ENCODE peak calls at places on chromosomes 4 and X, in five cellular contexts. V is vagina; X is ovary; H is CD8-positive, alpha-beta memory T cell; I is ascending aorta. R is an unnamed sample.
A peak's percentile ranks its signal among the peaks of the same experiment; 100 is the strongest.

GRCh38 chrX:78330540-78330939 is 3.1 kb upstream of the CYSLTR1 start:
- DNase-seq in X (no peak), I (no peak), V (no peak), H (no peak), R (no peak)

GRCh38 chr4:184451726-184452125 is 22.6 kb downstream of the IRF2 start:
- DNase-seq in I (no peak), V (no peak), H (no peak), X (no peak), R (no peak)

GRCh38 chr4:102608190-102608589 is 107.0 kb downstream of the NFKB1 start:
- DNase-seq in H (no peak), I (no peak), V (no peak), X (no peak), R (no peak)

GRCh38 chr4:159698336-159698735 is 595.5 kb downstream of the RAPGEF2 start:
- DNase-seq in V (no peak), H (no peak), I (no peak), X (no peak), R (no peak)

GRCh38 chrX:129876734-129877395 is 29.1 kb upstream of the UTP14A start:
- DNase-seq in X (no peak), H (no peak), V (no peak), I (no peak), R (peak; percentile 75)

GRCh38 chrX:148537556-148538182 is 37.3 kb downstream of the AFF2 start:
- DNase-seq in X (no peak), H (no peak), V (no peak), I (no peak), R (no peak)

GRCh38 chr4:165517216-165517615 is 138.4 kb downstream of the CPE start:
- DNase-seq in X (no peak), V (no peak), H (no peak), I (no peak), R (no peak)

GRCh38 chr4:6658635-6659075 is 18.2 kb downstream of the MRFAP1 start:
- DNase-seq in H (peak; percentile 42), X (peak; percentile 67), I (no peak), V (no peak), R (no peak)

GRCh38 chrX:65607070-65607742 is 60.2 kb upstream of the MSN start:
- DNase-seq in X (no peak), H (no peak), I (no peak), V (no peak), R (no peak)

GRCh38 chr4:73447701-73448100 is 11.7 kb downstream of the AFP start:
- DNase-seq in I (no peak), X (no peak), H (no peak), V (no peak), R (no peak)

GRCh38 chrX:134538316-134538715 is 78.4 kb downstream of the HPRT1 start:
- DNase-seq in H (no peak), V (no peak), X (no peak), I (no peak), R (no peak)

GRCh38 chrX:86910027-86910426 is 607.6 kb upstream of the KLHL4 start:
- DNase-seq in H (no peak), V (no peak), I (peak; percentile 59), X (no peak), R (no peak)

GRCh38 chrX:131441033-131441432 is 102.8 kb upstream of the OR13H1 start:
- DNase-seq in H (no peak), X (no peak), V (no peak), I (no peak), R (no peak)

GRCh38 chr4:111454961-111455360 is 690.3 kb upstream of the FAM241A start:
- DNase-seq in I (no peak), X (no peak), V (no peak), H (no peak), R (no peak)

DNA sequence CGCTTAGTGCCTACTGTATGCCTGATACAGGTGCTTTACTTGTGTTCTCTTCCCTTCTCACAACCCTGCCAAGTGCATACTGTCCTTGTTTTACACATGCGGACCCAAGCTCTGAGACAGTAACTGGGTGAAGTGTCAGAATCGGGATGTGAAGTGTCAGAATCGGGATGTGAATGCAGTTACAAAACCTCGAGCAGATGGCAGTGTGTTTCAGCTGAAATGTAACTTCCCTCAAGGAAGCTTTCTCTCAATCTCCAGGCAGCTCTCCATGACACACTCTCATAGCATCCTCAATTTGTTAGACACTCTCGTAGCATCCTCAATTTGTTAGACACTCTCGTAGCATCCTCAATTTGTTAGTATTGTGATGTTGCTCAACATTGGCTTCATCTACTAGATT is 1.0 kb upstream of the HPSE start:
- DNase-seq in I (no peak), V (no peak), X (no peak), H (no peak), R (no peak)
- H3K4me3 ChIP-seq in I (peak overlapping the region; percentile 86), V (no peak overlapping the region), X (no peak overlapping the region), H (no peak overlapping the region), R (no peak overlapping the region)

DNA sequence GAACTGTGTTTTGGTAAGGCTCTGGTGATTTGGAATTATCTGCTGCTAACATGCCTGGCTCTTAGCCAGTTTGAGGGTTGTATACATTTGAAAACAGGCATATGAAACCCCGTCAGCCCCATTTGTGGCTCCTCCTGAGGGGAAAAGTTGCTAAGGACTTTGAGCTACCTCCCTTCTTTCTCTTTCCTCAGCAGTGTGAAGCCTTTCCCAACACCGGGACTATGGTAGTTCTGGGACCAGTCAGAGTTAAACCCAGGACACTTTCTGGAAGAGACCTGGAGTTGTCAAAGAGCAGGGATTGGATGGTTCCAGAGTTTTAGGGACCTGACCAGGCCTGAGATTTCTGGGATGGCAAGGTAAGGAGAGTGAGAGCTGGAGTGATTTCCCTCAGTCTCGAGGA is 4.6 kb downstream of the SFRP2 start:
- DNase-seq in H (no peak), I (no peak), X (no peak), V (no peak), R (no peak)
- H3K27me3 ChIP-seq in H (peaks cover 15% of the 10 kb centered on the region), I (peaks cover 10% of the 10 kb centered on the region), X (no peaks in the 10 kb centered on the region), V (no peaks in the 10 kb centered on the region), R (peaks cover 16% of the 10 kb centered on the region)

DNA sequence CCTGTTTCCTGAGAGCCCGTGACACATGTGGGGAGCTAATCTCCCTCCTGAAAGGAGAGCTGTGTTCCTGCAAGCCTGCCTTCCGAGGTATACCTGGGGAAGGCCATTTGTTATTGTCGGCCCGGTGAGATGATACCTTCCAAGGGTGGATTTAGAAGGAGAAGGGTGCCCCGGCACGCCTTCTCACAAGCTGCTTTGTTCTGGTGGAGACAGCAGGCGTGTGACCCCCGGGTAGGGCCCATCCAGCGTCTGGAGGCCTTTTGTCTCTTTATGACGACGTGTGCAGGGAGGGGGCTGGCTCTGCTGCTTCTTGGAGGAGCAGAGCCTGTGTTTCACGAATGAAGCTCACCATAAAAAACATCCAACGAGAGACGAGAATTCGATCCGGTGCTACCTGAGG is 45.3 kb downstream of the SHOX start:
- DNase-seq in X (no peak), I (no peak), H (no peak), V (no peak), R (no peak)
- H3K4me3 ChIP-seq in X (no peak overlapping the region), I (no peak overlapping the region), H (no peak overlapping the region), V (no peak overlapping the region), R (no peak overlapping the region)

GRCh38 chr4:86879641-86880040 is 12.6 kb downstream of the C4orf36 start:
- DNase-seq in I (no peak), H (no peak), V (no peak), X (no peak), R (no peak)

GRCh38 chr4:86876894-86877685 is 15.1 kb downstream of the C4orf36 start:
- DNase-seq in X (no peak), I (no peak), H (no peak), V (no peak), R (no peak)

DNA sequence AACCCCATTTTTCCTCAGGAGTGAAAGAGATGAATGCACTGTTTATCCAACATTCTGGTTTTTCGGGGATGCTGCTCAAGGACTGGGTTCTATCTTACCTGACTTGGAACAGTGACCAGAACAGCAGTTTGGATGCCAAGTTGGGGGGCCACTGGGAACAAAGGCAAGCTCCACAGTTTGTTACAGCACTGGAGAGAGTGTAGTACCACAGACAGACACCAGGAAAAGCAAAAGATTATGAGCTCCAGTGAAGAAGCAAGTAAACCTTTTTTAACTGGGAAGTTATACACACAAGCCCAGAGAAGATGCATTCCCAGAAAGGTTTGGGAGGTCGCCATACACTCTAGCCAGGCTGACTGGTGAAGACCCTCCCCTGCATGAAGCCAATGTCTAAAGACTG is 13.6 kb downstream of the C4orf36 start:
- DNase-seq in I (no peak), V (peak; percentile 28), H (no peak), X (no peak), R (no peak)
- H3K27me3 ChIP-seq in I (no peaks in the 10 kb centered on the region), V (no peaks in the 10 kb centered on the region), H (no peaks in the 10 kb centered on the region), X (no peaks in the 10 kb centered on the region), R (no peaks in the 10 kb centered on the region)

DNA sequence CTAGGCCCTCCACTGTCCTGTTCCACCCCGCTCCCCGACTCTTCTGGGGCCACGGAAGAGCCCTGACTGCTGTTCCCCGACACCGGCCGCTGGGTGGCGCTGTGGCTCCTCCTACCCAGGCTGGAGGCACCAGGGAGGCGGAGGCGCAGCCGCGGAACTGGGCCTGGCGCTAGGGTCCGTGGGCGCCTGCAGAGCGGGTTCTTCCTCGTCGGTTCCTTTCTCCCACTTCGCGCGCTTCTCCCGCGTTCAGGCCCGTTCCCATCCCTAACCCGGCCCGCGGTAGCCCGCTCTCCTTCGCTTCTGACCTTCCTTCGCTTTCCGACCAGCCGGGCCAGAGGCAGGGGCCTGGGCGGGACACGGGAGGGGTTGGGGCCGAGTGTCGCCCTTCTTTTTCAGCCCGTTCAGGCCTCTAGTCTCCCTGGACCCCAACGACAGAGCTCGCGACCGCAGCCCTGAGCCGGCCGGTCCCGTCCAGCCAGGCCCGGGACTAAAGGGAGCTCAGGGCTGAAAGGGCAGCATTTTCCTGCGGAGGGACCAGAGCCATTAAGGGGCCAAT is 34.3 kb downstream of the NALF2 start:
- DNase-seq in V (no peak), X (peak; percentile 80), H (peak; percentile 47), I (peak; percentile 72), R (peak; percentile 10)
- H3K4me3 ChIP-seq in V (peak overlapping the region; percentile 31), X (peak overlapping the region; percentile 34), H (no peak overlapping the region), I (peak overlapping the region; percentile 64), R (no peak overlapping the region)

DNA sequence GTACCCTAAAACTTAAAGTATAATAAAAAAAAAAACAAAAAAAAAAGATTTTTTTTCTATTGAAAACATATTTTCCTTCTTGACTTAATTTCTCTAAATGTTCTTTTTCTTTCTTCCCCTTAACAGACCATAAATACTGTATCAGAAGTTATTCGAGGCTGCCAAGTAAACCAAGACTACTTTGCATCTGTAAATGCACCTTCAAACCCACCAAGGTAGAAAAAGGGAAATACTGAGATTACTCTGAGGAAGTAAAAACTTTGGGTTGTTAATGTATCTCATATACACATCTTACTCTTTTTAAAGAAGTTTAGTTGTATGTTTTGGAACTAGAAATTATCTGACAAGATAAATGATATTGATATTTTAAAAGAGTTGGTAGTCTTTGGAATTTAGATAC is 65.6 kb downstream of the USO1 start:
- DNase-seq in X (no peak), I (no peak), V (no peak), H (no peak), R (no peak)
- H3K27me3 ChIP-seq in X (no peaks in the 10 kb centered on the region), I (no peaks in the 10 kb centered on the region), V (no peaks in the 10 kb centered on the region), H (no peaks in the 10 kb centered on the region), R (no peaks in the 10 kb centered on the region)

R was measured in SJSA1.